ENCODE peak calls at places on chromosome 3, in four cellular contexts. One of them, this sample, is unnamed.
A peak's percentile ranks its signal among the peaks of the same experiment; 100 is the strongest.

GRCh38 chr3:126807795-126808194 is 103.8 kb downstream of the CHCHD6 start:
- DNase-seq in GM12878: no peak
- DNase-seq in K562: no peak
- DNase-seq in HepG2: no peak
- DNase-seq in this sample: no peak

GRCh38 chr3:104566054-104566453 is 800.7 kb upstream of the ALCAM start:
- DNase-seq in K562: no peak
- DNase-seq in HepG2: no peak
- DNase-seq in GM12878: no peak
- DNase-seq in this sample: no peak

GRCh38 chr3:179565496-179565895 is 2.8 kb downstream of the ACTL6A start:
- DNase-seq in HepG2: no peak
- DNase-seq in K562: no peak
- DNase-seq in GM12878: peak; percentile 28
- DNase-seq in this sample: no peak

GRCh38 chr3:23811919-23812318 is 6.2 kb downstream of the UBE2E1 start:
- DNase-seq in HepG2: no peak
- DNase-seq in GM12878: no peak
- DNase-seq in K562: no peak
- DNase-seq in this sample: no peak

GRCh38 chr3:183490211-183490601 is 61.8 kb upstream of the MCF2L2 start:
- DNase-seq in K562: no peak
- DNase-seq in HepG2: no peak
- DNase-seq in GM12878: no peak
- DNase-seq in this sample: no peak

GRCh38 chr3:169618894-169619792 is 44.4 kb downstream of the MECOM start:
- DNase-seq in HepG2: no peak
- DNase-seq in GM12878: no peak
- DNase-seq in K562: no peak
- DNase-seq in this sample: no peak

GRCh38 chr3:38516669-38517068 is 20.5 kb downstream of the EXOG start:
- DNase-seq in K562: no peak
- DNase-seq in HepG2: no peak
- DNase-seq in GM12878: no peak
- DNase-seq in this sample: peak; percentile 35

GRCh38 chr3:132236701-132237651 is 80.2 kb upstream of the ACP3 start:
- DNase-seq in GM12878: no peak
- DNase-seq in HepG2: no peak
- DNase-seq in K562: no peak
- DNase-seq in this sample: no peak

GRCh38 chr3:125055165-125055912 is 458 bp downstream of the HEG1 start:
- DNase-seq in K562: peak; percentile 34
- DNase-seq in GM12878: no peak
- DNase-seq in HepG2: no peak
- DNase-seq in this sample: no peak

GRCh38 chr3:114144909-114145688 is 33.8 kb downstream of the DRD3 start:
- DNase-seq in GM12878: no peak
- DNase-seq in HepG2: no peak
- DNase-seq in K562: no peak
- DNase-seq in this sample: no peak

GRCh38 chr3:55795736-55796135 is 308.6 kb upstream of the WNT5A start:
- DNase-seq in K562: no peak
- DNase-seq in HepG2: peak; percentile 22
- DNase-seq in GM12878: no peak
- DNase-seq in this sample: no peak

GRCh38 chr3:35393916-35394315 is 245.4 kb upstream of the ARPP21 start:
- DNase-seq in K562: no peak
- DNase-seq in GM12878: no peak
- DNase-seq in HepG2: no peak
- DNase-seq in this sample: no peak

GRCh38 chr3:14647976-14648955 is 3.3 kb upstream of the CCDC174 start:
- DNase-seq in HepG2: no peak
- DNase-seq in GM12878: no peak
- DNase-seq in K562: no peak
- DNase-seq in this sample: no peak

GRCh38 chr3:58568572-58569286 is 8.5 kb downstream of the FAM107A start:
- DNase-seq in HepG2: peak; percentile 35
- DNase-seq in GM12878: peak; percentile 19
- DNase-seq in K562: peak; percentile 56
- DNase-seq in this sample: peak; percentile 56

GRCh38 chr3:42839616-42840015 is 30.4 kb downstream of the ACKR2 start:
- DNase-seq in GM12878: peak; percentile 45
- DNase-seq in HepG2: peak; percentile 73
- DNase-seq in K562: peak; percentile 73
- DNase-seq in this sample: peak; percentile 62

GRCh38 chr3:122416966-122417365 is 1.1 kb upstream of the WDR5B start:
- DNase-seq in K562: no peak
- DNase-seq in HepG2: no peak
- DNase-seq in GM12878: no peak
- DNase-seq in this sample: no peak

GRCh38 chr3:118823626-118824025 is 211.0 kb downstream of the IGSF11 start:
- DNase-seq in K562: no peak
- DNase-seq in HepG2: no peak
- DNase-seq in GM12878: no peak
- DNase-seq in this sample: no peak

GRCh38 chr3:118641608-118642007 is 393.0 kb downstream of the IGSF11 start:
- DNase-seq in K562: peak; percentile 5
- DNase-seq in HepG2: no peak
- DNase-seq in GM12878: no peak
- DNase-seq in this sample: peak; percentile 1

GRCh38 chr3:138148503-138148902 is 16.3 kb upstream of the A4GNT start:
- DNase-seq in GM12878: no peak
- DNase-seq in HepG2: no peak
- DNase-seq in K562: no peak
- DNase-seq in this sample: no peak

GRCh38 chr3:152717252-152717651 is 117.7 kb upstream of the P2RY1 start:
- DNase-seq in GM12878: no peak
- DNase-seq in HepG2: no peak
- DNase-seq in K562: no peak
- DNase-seq in this sample: no peak

GRCh38 chr3:148366743-148367410 is 330.8 kb upstream of the AGTR1 start:
- DNase-seq in K562: no peak
- DNase-seq in GM12878: no peak
- DNase-seq in HepG2: no peak
- DNase-seq in this sample: peak; percentile 16

GRCh38 chr3:128709506-128710210 is 16.3 kb upstream of the RAB7A start:
- DNase-seq in GM12878: no peak
- DNase-seq in HepG2: no peak
- DNase-seq in K562: peak; percentile 38
- DNase-seq in this sample: no peak
- TF ChIP-seq ESRRA in GM12878: no peak
- TF ChIP-seq ESRRA in HepG2: no peak
- TF ChIP-seq ESRRA in K562: no peak
- TF ChIP-seq ESRRA in this sample: no peak

GRCh38 chr3:60355825-60356224 is 895.4 kb downstream of the FHIT start:
- DNase-seq in GM12878: no peak
- DNase-seq in HepG2: no peak
- DNase-seq in K562: no peak
- DNase-seq in this sample: no peak
- TF ChIP-seq SMC3 in GM12878: no peak
- TF ChIP-seq SMC3 in HepG2: no peak
- TF ChIP-seq SMC3 in K562: no peak
- TF ChIP-seq SMC3 in this sample: no peak

DNA sequence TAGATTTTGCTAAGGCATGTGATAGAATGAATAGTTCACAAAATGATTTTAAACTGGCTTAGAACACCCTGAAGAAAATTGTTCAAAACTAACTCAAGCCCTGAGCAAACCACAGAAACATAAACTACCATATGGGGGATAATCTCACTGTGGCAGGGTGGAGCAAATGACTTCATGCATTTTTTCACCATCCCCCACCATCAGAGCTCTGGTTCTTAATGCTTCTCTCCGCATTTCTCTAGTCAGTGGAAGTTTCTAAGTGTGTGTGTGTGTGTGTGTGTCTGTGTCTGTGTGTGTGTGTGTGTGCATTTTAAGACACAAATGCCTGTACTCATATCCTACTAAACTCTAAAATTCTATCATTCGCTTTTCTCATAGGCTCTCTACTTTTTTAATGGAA is 107.1 kb upstream of the PHLDB2 start:
- DNase-seq in K562: no peak
- DNase-seq in HepG2: no peak
- DNase-seq in GM12878: no peak
- DNase-seq in this sample: no peak
- TF ChIP-seq ESRRA in K562: no peak
- TF ChIP-seq ESRRA in HepG2: no peak
- TF ChIP-seq ESRRA in GM12878: no peak
- TF ChIP-seq ESRRA in this sample: no peak

GRCh38 chr3:196431193-196432136 is 762 bp downstream of the UBXN7 start:
- DNase-seq in K562: peak; percentile 88
- DNase-seq in HepG2: peak; percentile 41
- DNase-seq in GM12878: no peak
- DNase-seq in this sample: peak; percentile 23
- TF ChIP-seq SMC3 in K562: no peak
- TF ChIP-seq SMC3 in HepG2: no peak
- TF ChIP-seq SMC3 in GM12878: no peak
- TF ChIP-seq SMC3 in this sample: no peak

GRCh38 chr3:1269808-1270207 is 177.0 kb downstream of the CNTN6 start:
- DNase-seq in HepG2: no peak
- DNase-seq in GM12878: no peak
- DNase-seq in K562: no peak
- DNase-seq in this sample: no peak

GRCh38 chr3:1272541-1273265 is 179.9 kb downstream of the CNTN6 start:
- DNase-seq in K562: no peak
- DNase-seq in HepG2: no peak
- DNase-seq in GM12878: no peak
- DNase-seq in this sample: no peak

GRCh38 chr3:1275495-1275894 is 182.7 kb downstream of the CNTN6 start:
- DNase-seq in K562: no peak
- DNase-seq in GM12878: no peak
- DNase-seq in HepG2: no peak
- DNase-seq in this sample: peak; percentile 16
- TF ChIP-seq ESRRA in K562: no peak
- TF ChIP-seq ESRRA in GM12878: no peak
- TF ChIP-seq ESRRA in HepG2: no peak
- TF ChIP-seq ESRRA in this sample: no peak

GRCh38 chr3:177491301-177492031 is 294.2 kb upstream of the TBL1XR1 start:
- DNase-seq in K562: no peak
- DNase-seq in GM12878: no peak
- DNase-seq in HepG2: no peak
- DNase-seq in this sample: no peak
- TF ChIP-seq SMC3 in K562: no peak
- TF ChIP-seq SMC3 in GM12878: no peak
- TF ChIP-seq SMC3 in HepG2: no peak
- TF ChIP-seq SMC3 in this sample: no peak

DNA sequence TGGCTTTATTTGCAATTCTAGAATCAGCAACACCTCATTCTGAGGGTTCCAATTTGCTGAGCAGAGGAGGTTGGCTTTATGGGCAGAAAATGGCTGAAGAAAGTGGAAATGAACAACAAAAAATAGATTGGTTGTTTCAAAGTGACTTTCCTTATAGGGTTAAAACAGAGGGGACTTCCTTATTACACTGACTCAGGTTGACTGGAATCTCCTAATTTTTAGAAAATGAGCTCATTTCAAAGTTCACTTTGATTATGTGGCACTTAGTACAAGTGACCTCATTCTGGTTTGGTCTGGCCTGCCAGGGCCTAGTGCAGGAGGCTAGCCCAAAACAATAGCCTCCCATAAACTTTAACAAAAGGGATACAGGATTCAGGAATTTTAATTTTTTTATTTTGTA is 41.4 kb downstream of the NFKBIZ start:
- DNase-seq in HepG2: no peak
- DNase-seq in K562: no peak
- DNase-seq in GM12878: no peak
- DNase-seq in this sample: no peak
- TF ChIP-seq ESRRA in HepG2: no peak
- TF ChIP-seq ESRRA in K562: no peak
- TF ChIP-seq ESRRA in GM12878: no peak
- TF ChIP-seq ESRRA in this sample: no peak

GRCh38 chr3:121295453-121295852 is 250.3 kb downstream of the POLQ start:
- DNase-seq in HepG2: no peak
- DNase-seq in K562: no peak
- DNase-seq in GM12878: no peak
- DNase-seq in this sample: no peak
- TF ChIP-seq SMC3 in HepG2: no peak
- TF ChIP-seq SMC3 in K562: no peak
- TF ChIP-seq SMC3 in GM12878: no peak
- TF ChIP-seq SMC3 in this sample: no peak

DNA sequence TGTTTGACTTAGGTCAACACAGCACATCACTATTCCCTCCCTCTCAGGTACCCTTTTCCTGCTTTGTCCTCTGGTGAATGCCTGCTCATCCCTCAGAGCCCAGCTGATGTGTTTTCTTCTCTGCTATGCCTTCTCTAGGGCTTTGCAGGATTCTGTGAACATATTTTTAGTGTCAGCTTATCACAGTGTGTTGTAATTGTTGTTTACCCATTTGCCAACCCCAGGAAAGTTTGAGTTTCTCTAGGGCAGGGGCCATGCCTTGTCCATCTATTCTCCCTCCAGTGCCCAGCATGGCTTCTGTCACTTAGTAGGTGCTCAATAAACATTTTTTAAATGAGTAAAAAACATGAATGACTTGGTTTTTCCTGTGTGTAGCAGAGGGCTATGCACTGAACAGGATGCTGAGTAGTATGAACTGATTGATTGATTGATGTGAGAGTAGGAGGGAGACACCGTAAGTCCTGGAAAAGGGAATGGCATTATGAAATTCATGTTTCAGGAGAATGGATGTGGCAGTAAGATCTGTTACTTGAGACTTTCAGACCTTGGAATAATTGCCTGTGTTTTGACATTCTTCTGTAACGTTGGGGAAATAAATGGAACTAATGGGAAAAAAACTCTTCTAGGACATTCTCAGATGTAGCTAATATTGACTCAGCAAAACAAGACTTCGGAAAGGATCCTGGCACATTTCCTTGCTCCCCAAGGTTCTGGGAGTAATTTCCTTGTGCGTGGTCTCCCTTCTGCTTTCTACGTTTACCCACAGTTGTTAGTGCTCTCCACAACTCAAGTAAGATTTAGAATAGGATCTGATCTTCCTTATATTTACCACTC is 267.3 kb upstream of the TBL1XR1 start:
- DNase-seq in HepG2: no peak
- DNase-seq in K562: no peak
- DNase-seq in GM12878: no peak
- DNase-seq in this sample: no peak
- TF ChIP-seq ESRRA in HepG2: no peak
- TF ChIP-seq ESRRA in K562: no peak
- TF ChIP-seq ESRRA in GM12878: no peak
- TF ChIP-seq ESRRA in this sample: no peak

This sample was measured in A549.